ENCODE peak calls at places on chromosomes 3 and 15, in four cellular contexts. One of them, this sample, is unnamed.

GRCh38 chr3:13475871-13476590 is 4.1 kb upstream of the HDAC11 start:
- DNase-seq in nephron progenitor cell: no peak
- DNase-seq in HS-27A: no peak
- DNase-seq in pancreas: no peak
- DNase-seq in this sample: no peak

GRCh38 chr3:30260747-30261146 is 345.7 kb upstream of the TGFBR2 start:
- DNase-seq in nephron progenitor cell: no peak
- DNase-seq in HS-27A: no peak
- DNase-seq in pancreas: no peak
- DNase-seq in this sample: no peak

GRCh38 chr3:17500618-17501017 is 241.8 kb downstream of the TBC1D5 start:
- DNase-seq in nephron progenitor cell: no peak
- DNase-seq in HS-27A: no peak
- DNase-seq in pancreas: no peak
- DNase-seq in this sample: no peak

GRCh38 chr15:79898369-79898768 is 1.6 kb upstream of the MTHFS start:
- DNase-seq in nephron progenitor cell: no peak
- DNase-seq in HS-27A: no peak
- DNase-seq in pancreas: no peak
- DNase-seq in this sample: no peak

GRCh38 chr15:64651573-64652260 is 123.7 kb downstream of the RBPMS2 start:
- DNase-seq in nephron progenitor cell: no peak
- DNase-seq in HS-27A: no peak
- DNase-seq in pancreas: no peak
- DNase-seq in this sample: no peak

GRCh38 chr3:33481018-33481621 is 40.9 kb upstream of the UBP1 start:
- DNase-seq in nephron progenitor cell: no peak
- DNase-seq in HS-27A: no peak
- DNase-seq in pancreas: no peak
- DNase-seq in this sample: no peak

GRCh38 chr3:195178124-195178910 is 92.6 kb downstream of the XXYLT1 start:
- DNase-seq in nephron progenitor cell: no peak
- DNase-seq in HS-27A: no peak
- DNase-seq in pancreas: no peak
- DNase-seq in this sample: no peak

GRCh38 chr3:175150812-175151411 is 291.8 kb downstream of the NAALADL2 start:
- DNase-seq in nephron progenitor cell: no peak
- DNase-seq in HS-27A: no peak
- DNase-seq in pancreas: no peak
- DNase-seq in this sample: no peak

GRCh38 chr3:14423197-14423743 is 20.9 kb downstream of the SLC6A6 start:
- DNase-seq in nephron progenitor cell: no peak
- DNase-seq in HS-27A: no peak
- DNase-seq in pancreas: no peak
- DNase-seq in this sample: no peak

GRCh38 chr3:11364181-11364580 is 92.0 kb downstream of the ATG7 start:
- DNase-seq in nephron progenitor cell: no peak
- DNase-seq in HS-27A: no peak
- DNase-seq in pancreas: no peak
- DNase-seq in this sample: no peak

GRCh38 chr3:158103131-158103955 is 2.9 kb downstream of the SHOX2 start:
- DNase-seq in nephron progenitor cell: peak; percentile 39
- DNase-seq in HS-27A: no peak
- DNase-seq in pancreas: no peak
- DNase-seq in this sample: no peak

GRCh38 chr15:31457631-31458526 is 131.2 kb downstream of the KLF13 start:
- DNase-seq in nephron progenitor cell: no peak
- DNase-seq in HS-27A: no peak
- DNase-seq in pancreas: no peak
- DNase-seq in this sample: no peak

GRCh38 chr3:134808835-134809234 is 13.8 kb downstream of the EPHB1 start:
- DNase-seq in nephron progenitor cell: no peak
- DNase-seq in HS-27A: no peak
- DNase-seq in pancreas: no peak
- DNase-seq in this sample: no peak

GRCh38 chr3:123511084-123511483 is 62.2 kb upstream of the ADCY5 start:
- DNase-seq in nephron progenitor cell: no peak
- DNase-seq in HS-27A: no peak
- DNase-seq in pancreas: no peak
- DNase-seq in this sample: no peak

GRCh38 chr15:75943246-75943645 is 39.6 kb downstream of the FBXO22 start:
- DNase-seq in nephron progenitor cell: no peak
- DNase-seq in HS-27A: no peak
- DNase-seq in pancreas: no peak
- DNase-seq in this sample: no peak

GRCh38 chr3:184815046-184815930 is 3.3 kb downstream of the VPS8 start:
- DNase-seq in nephron progenitor cell: no peak
- DNase-seq in HS-27A: no peak
- DNase-seq in pancreas: no peak
- DNase-seq in this sample: peak; percentile 88

GRCh38 chr3:29333520-29333919 is 52.6 kb downstream of the RBMS3 start:
- DNase-seq in nephron progenitor cell: no peak
- DNase-seq in HS-27A: no peak
- DNase-seq in pancreas: no peak
- DNase-seq in this sample: no peak

This sample was measured in SJSA1.